ENCODE peak calls at places on chromosomes 13 and 19, in eight cellular contexts. Z is B cell, U is stomach, X is nephron progenitor cell, B is RWPE1, A is astrocyte of the spinal cord, S is GM13977, N is omental fat pad. O is an unnamed sample.

GRCh38 chr19:3082331-3082730 is 11.8 kb upstream of the GNA11 start:
- DNase-seq in A (no peak), U (no peak), X (no peak), Z (no peak), N (no peak), B (no peak), S (no peak), O (no peak)

GRCh38 chr13:41019027-41019487 is at the start of gene ELF1:
- DNase-seq in U (peak), A (peak), X (no peak), B (peak), N (no peak), Z (peak), S (peak), O (peak)

GRCh38 chr19:18477974-18478373 is 40.0 kb upstream of the ISYNA1 start:
- DNase-seq in B (no peak), N (no peak), X (no peak), Z (no peak), A (no peak), S (no peak), U (no peak), O (no peak)

GRCh38 chr19:1093811-1094553 is 1.2 kb downstream of the POLR2E start:
- DNase-seq in X (no peak), N (no peak), A (no peak), B (no peak), Z (no peak), S (no peak), U (no peak), O (no peak)

GRCh38 chr13:33194820-33195692 is 90.5 kb downstream of the STARD13 start:
- DNase-seq in X (peak), B (no peak), N (no peak), S (peak), U (peak), Z (no peak), A (peak), O (no peak)

GRCh38 chr13:48123827-48124226 is 28.9 kb upstream of the MED4 start:
- DNase-seq in U (no peak), B (peak), A (no peak), S (no peak), Z (no peak), N (no peak), X (no peak), O (peak)

GRCh38 chr13:39106216-39106995 is 68.2 kb downstream of the NHLRC3 start:
- DNase-seq in X (no peak), S (no peak), Z (no peak), N (no peak), U (no peak), A (peak), B (no peak), O (no peak)

GRCh38 chr13:30792257-30793000 is 57.1 kb downstream of the ALOX5AP start:
- DNase-seq in B (peak), Z (no peak), U (peak), X (peak), S (no peak), A (peak), N (no peak), O (peak)

GRCh38 chr19:46803555-46803954 is 15.2 kb upstream of the SLC1A5 start:
- DNase-seq in N (no peak), S (no peak), B (no peak), X (no peak), A (no peak), Z (no peak), U (no peak), O (no peak)

GRCh38 chr13:85313761-85314503 is 485.3 kb downstream of the SLITRK6 start:
- DNase-seq in B (peak), A (peak), Z (no peak), N (no peak), S (no peak), X (no peak), U (no peak), O (peak)

GRCh38 chr19:35381318-35381717 is 10.4 kb downstream of the GPR42 start:
- DNase-seq in S (no peak), X (no peak), N (no peak), Z (no peak), B (no peak), U (no peak), A (no peak), O (no peak)

GRCh38 chr13:113902536-113902935 is 38.7 kb upstream of the GAS6 start:
- DNase-seq in X (no peak), B (no peak), A (no peak), U (no peak), S (no peak), N (no peak), Z (no peak), O (no peak)

GRCh38 chr19:16153582-16154336 is 10.3 kb downstream of the HSH2D start:
- DNase-seq in B (no peak), Z (no peak), X (peak), N (no peak), A (no peak), S (no peak), U (no peak), O (no peak)

GRCh38 chr19:58336820-58337219 is 10.0 kb downstream of the ZSCAN22 start:
- DNase-seq in S (no peak), A (no peak), B (no peak), U (no peak), Z (peak), X (no peak), N (no peak), O (no peak)

GRCh38 chr19:58332697-58333096 is 5.9 kb downstream of the ZSCAN22 start:
- DNase-seq in S (no peak), A (no peak), B (no peak), X (no peak), U (no peak), Z (no peak), N (no peak), O (no peak)

GRCh38 chr19:58336216-58336615 is 9.4 kb downstream of the ZSCAN22 start:
- DNase-seq in B (no peak), U (no peak), S (no peak), N (no peak), Z (no peak), A (no peak), X (no peak), O (no peak)

GRCh38 chr19:58335630-58336029 is 8.8 kb downstream of the ZSCAN22 start:
- DNase-seq in S (no peak), B (no peak), Z (peak), A (no peak), U (no peak), N (no peak), X (no peak), O (no peak)

DNA sequence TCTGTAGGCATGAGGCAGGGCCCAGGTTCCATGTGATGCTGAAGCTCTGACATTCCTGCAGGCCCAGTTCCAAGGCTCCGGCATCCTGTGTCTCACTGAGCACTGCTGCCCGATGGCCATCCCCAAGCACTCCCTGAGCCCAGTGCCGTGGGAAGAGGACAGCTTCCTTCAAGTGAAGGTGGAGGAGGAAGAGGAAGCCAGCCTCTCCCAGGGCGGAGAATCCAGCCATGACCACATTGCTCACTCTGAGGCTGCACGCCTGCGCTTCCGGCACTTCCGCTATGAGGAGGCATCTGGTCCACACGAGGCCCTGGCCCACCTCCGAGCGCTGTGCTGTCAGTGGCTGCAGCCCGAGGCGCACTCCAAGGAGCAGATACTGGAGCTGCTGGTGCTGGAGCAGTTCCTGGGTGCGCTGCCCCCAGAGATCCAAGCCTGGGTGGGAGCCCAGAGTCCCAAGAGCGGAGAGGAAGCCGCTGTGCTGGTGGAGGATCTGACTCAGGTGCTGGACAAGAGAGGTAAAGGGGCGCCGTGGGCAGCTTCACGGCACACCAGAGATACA is 8.0 kb downstream of the ZSCAN22 start:
- DNase-seq in B (no peak), S (no peak), N (no peak), A (no peak), X (no peak), Z (peak), U (no peak), O (no peak)
- TF ChIP-seq CTCF in B (no peak), S (no peak), N (no peak), A (no peak), X (no peak), Z (no peak), U (no peak), O (no peak)

GRCh38 chr13:21237081-21237480 is 60.6 kb downstream of the MRPL57 start:
- DNase-seq in N (no peak), Z (no peak), B (no peak), U (no peak), S (no peak), X (no peak), A (no peak), O (no peak)
- TF ChIP-seq CTCF in N (no peak), Z (no peak), B (no peak), U (no peak), S (no peak), X (no peak), A (no peak), O (no peak)

GRCh38 chr13:91187522-91187921 is 160.0 kb upstream of the MIR17HG start:
- DNase-seq in N (no peak), Z (no peak), A (no peak), S (no peak), B (no peak), U (no peak), X (no peak), O (no peak)

GRCh38 chr13:91181892-91182291 is 165.6 kb upstream of the MIR17HG start:
- DNase-seq in A (no peak), N (no peak), X (no peak), U (no peak), Z (no peak), S (no peak), B (no peak), O (no peak)

GRCh38 chr13:91184244-91184926 is 163.1 kb upstream of the MIR17HG start:
- DNase-seq in U (no peak), X (peak), Z (no peak), S (no peak), A (no peak), B (no peak), N (no peak), O (no peak)

DNA sequence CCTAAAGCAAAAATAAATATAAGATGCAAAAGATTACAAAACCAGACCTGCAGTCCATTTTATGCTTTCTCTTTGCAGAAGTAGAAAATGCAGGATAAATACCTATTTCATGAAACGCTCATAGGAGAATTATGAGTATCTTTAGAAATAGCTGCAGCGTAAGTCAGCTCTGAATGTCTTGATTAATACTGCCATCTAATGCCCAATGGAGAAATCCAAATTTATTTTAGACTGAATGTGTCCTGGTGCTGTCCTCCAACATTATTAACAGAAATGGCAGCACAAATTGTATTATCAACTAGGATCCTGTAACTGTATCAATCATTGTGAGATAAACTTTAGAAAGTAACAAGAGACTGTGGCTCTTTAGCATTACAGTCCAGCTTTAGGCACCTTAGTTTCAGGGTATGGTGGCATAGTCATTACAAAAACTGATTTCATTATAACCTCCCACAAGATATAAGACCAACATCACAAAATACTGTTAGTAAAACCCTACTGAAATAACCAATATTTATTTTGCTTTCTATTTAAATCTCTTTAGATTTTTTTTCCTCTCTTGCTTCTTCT is 162.1 kb upstream of the MIR17HG start:
- DNase-seq in S (no peak), B (peak), A (peak), X (no peak), N (no peak), Z (no peak), U (no peak), O (peak)
- TF ChIP-seq CTCF in S (peak), B (no peak), A (peak), X (peak), N (no peak), Z (no peak), U (peak), O (peak)

DNA sequence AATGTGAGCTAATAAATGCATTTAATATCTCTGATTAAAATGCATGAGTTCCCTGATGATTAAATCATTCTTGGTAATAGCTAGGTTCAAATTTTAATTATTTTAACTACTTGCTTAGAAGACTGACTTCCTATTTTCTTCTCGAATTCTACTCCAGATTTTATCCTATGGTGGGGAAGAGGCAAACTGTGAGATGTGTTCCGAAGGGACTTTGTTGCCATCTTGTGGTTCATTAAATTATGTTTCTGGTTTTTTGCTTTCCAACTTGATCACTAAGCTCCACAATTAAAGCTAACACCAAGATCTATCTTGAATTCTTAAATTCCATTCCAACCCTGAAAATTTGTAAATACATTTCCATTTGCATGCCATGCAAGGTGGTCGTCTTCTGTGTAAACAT is 538.4 kb upstream of the PCDH20 start:
- DNase-seq in A (peak), S (no peak), N (no peak), B (peak), Z (no peak), U (no peak), X (no peak), O (peak)
- TF ChIP-seq CTCF in A (peak), S (peak), N (no peak), B (peak), Z (no peak), U (no peak), X (peak), O (peak)

DNA sequence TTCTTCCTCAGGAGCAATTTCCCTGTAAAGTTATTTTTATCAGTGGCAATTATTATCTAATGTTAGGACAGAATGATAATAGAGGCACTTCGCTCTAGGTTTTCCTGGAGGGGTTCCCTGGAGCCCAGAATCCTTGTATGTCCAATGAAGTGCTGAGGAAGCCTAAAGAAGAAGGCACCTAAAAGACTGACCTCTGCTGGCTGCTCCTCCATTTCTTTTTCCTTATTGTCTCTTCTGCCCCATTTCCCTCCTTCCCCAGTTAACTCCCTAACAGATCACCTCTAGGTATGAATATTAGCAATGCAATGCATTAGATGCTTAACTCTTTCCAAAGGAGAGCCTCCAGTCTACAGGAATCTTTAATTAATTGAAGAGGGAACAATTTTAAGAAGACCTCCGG is 985.4 kb downstream of the DIAPH3 start:
- DNase-seq in U (no peak), Z (no peak), S (no peak), A (peak), B (no peak), N (no peak), X (no peak), O (no peak)
- TF ChIP-seq CTCF in U (no peak), Z (no peak), S (peak), A (peak), B (no peak), N (no peak), X (no peak), O (no peak)

GRCh38 chr19:6196361-6196760 is 60.9 kb downstream of the ACSBG2 start:
- DNase-seq in B (no peak), S (no peak), Z (no peak), A (no peak), N (no peak), U (no peak), X (no peak), O (no peak)

GRCh38 chr19:6198896-6199239 is 63.4 kb downstream of the ACSBG2 start:
- DNase-seq in S (peak), X (no peak), A (no peak), B (no peak), N (no peak), U (no peak), Z (no peak), O (no peak)

GRCh38 chr19:6204866-6205723 is 69.6 kb downstream of the ACSBG2 start:
- DNase-seq in U (no peak), Z (no peak), B (no peak), A (no peak), X (no peak), N (no peak), S (no peak), O (no peak)

GRCh38 chr19:6204212-6204611 is 68.7 kb downstream of the ACSBG2 start:
- DNase-seq in X (no peak), N (no peak), U (no peak), A (no peak), B (no peak), S (no peak), Z (no peak), O (no peak)

DNA sequence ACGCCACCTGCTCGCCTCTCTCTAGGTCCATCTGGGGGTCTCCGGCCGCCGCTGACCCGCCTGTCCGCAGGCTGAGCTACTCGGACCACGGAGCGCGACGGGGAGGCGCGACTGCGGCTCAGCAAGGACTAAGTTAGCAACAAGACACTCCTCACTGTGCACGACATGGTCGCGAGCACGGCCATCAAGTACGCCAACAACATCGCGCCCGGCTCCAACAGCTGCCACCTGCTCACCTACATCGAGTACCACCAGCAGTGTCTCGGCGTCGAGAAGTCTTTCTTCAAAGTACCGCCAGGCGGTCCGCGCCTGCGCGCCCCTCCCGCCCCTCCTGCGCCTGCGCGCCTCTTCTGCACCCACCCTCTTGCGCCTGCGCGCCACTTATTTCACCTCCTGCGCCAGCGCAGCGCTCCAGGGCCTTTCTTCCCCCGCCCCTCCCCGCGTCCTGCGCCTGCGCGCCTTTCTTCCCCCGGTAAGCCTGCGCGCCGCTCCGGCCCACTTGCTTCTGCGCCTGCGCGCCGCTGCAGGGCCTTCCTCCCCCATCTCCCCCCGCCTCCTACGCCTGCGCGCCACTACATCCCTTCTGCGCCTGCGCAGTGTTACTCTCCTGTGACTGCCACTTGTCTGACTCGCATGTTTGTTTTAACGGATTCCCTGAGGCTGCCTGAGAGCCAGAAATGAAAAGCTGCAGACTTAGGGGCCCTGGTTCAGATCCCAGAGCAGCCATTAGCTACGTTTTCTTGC is 63.9 kb downstream of the ACSBG2 start:
- DNase-seq in N (peak), S (peak), X (peak), B (peak), U (peak), Z (peak), A (peak), O (peak)
- TF ChIP-seq CTCF in N (peak), S (no peak), X (peak), B (no peak), U (peak), Z (peak), A (peak), O (peak)

GRCh38 chr19:52492201-52492960 is 35.1 kb upstream of the ZNF808 start:
- DNase-seq in X (peak), U (no peak), N (no peak), B (no peak), A (no peak), Z (no peak), S (no peak), O (peak)

GRCh38 chr19:52494518-52494917 is 33.0 kb upstream of the ZNF808 start:
- DNase-seq in B (no peak), N (no peak), S (no peak), X (no peak), U (no peak), Z (no peak), A (no peak), O (no peak)

GRCh38 chr19:52498571-52498970 is 28.9 kb upstream of the ZNF808 start:
- DNase-seq in N (no peak), Z (no peak), U (no peak), B (no peak), S (no peak), X (no peak), A (no peak), O (no peak)

DNA sequence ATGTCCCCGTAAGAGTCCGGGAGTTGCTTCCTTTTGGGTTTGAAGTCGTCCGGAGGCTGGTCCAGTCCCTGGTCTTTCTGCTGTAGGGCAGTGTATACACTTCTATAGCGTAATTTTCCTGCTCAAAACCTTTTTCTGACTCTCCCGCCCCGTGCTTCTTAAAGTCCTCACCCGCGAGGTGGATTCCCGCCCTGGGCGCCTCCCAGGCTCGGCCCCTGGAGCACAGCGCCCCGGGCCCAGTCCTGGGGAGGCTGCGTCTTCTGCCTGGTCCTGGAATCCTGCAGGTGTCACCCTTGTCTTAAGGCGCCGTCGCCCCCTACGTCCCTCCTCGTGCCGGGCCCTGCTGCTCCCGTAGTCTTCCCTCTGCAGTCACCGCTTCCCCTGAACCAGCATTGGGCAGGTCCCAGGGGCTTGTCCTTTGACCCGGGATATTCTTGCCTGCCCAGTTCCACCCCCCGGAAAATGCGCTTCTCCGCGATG is 34.4 kb upstream of the ZNF808 start:
- DNase-seq in N (no peak), X (peak), A (no peak), Z (no peak), B (no peak), U (no peak), S (no peak), O (peak)
- TF ChIP-seq CTCF in N (no peak), X (no peak), A (no peak), Z (no peak), B (no peak), U (no peak), S (no peak), O (no peak)

GRCh38 chr19:12521996-12522395 is 29.3 kb downstream of the ZNF564 start:
- DNase-seq in S (no peak), Z (no peak), B (no peak), U (no peak), A (no peak), X (no peak), N (no peak), O (no peak)
- TF ChIP-seq CTCF in S (no peak), Z (no peak), B (no peak), U (no peak), A (no peak), X (no peak), N (no peak), O (peak)

GRCh38 chr13:77800219-77800618 is 102.7 kb downstream of the SLAIN1 start:
- DNase-seq in B (no peak), N (no peak), Z (no peak), U (no peak), A (no peak), X (no peak), S (no peak), O (no peak)
- TF ChIP-seq CTCF in B (no peak), N (no peak), Z (no peak), U (no peak), A (no peak), X (no peak), S (no peak), O (no peak)

O was measured in epithelial cell of esophagus.